ENCODE peak calls at places on chromosomes 7 and 10, in eight cellular contexts. Z is lower lobe of right lung, E is ovary, F is adrenal gland, D is dorsolateral prefrontal cortex, X is PC-9, J is heart left ventricle, R is OCI-LY7. N is an unnamed sample.

GRCh38 chr10:86956841-86957448 is 470 bp downstream of the MMRN2 start:
- DNase-seq in Z (peak; percentile 16), E (no peak), F (no peak), D (no peak), X (no peak), J (peak; percentile 21), R (no peak), N (no peak)

GRCh38 chr7:74097937-74098614 is 14.5 kb downstream of the LIMK1 start:
- DNase-seq in Z (no peak), E (no peak), F (peak; percentile 87), D (no peak), X (peak; percentile 51), J (no peak), R (no peak), N (no peak)

GRCh38 chr7:138825049-138825721 is 27.2 kb upstream of the ATP6V0A4 start:
- DNase-seq in Z (no peak), E (no peak), F (no peak), D (no peak), X (no peak), J (no peak), R (no peak), N (no peak)

GRCh38 chr7:22896917-22897316 is 74.3 kb upstream of the TOMM7 start:
- DNase-seq in Z (no peak), E (no peak), F (no peak), D (no peak), X (no peak), J (no peak), R (no peak), N (no peak)

GRCh38 chr7:121383235-121383634 is 12.9 kb downstream of the FAM3C start:
- DNase-seq in Z (no peak), E (no peak), F (no peak), D (no peak), X (no peak), J (no peak), R (no peak), N (no peak)

GRCh38 chr10:91347529-91347928 is 62.6 kb upstream of the HECTD2 start:
- DNase-seq in Z (no peak), E (no peak), F (no peak), D (no peak), X (no peak), J (no peak), R (no peak), N (no peak)

GRCh38 chr7:85405503-85405902 is 218.6 kb upstream of the SEMA3D start:
- DNase-seq in Z (no peak), E (no peak), F (no peak), D (no peak), X (no peak), J (no peak), R (no peak), N (no peak)

GRCh38 chr10:102509387-102509786 is 5.6 kb downstream of the SUFU start:
- DNase-seq in Z (no peak), E (no peak), F (no peak), D (no peak), X (peak; percentile 25), J (no peak), R (no peak), N (no peak)

GRCh38 chr10:86349474-86349873 is 17.1 kb downstream of the GRID1 start:
- DNase-seq in Z (peak; percentile 10), E (no peak), F (no peak), D (no peak), X (no peak), J (no peak), R (peak; percentile 78), N (peak; percentile 33)

GRCh38 chr7:145169908-145170307 is 334.1 kb upstream of the TPK1 start:
- DNase-seq in Z (no peak), E (no peak), F (no peak), D (no peak), X (no peak), J (no peak), R (peak; percentile 18), N (no peak)

GRCh38 chr7:69833964-69834363 is 235.7 kb downstream of the AUTS2 start:
- DNase-seq in Z (no peak), E (no peak), F (no peak), D (no peak), X (no peak), J (no peak), R (no peak), N (no peak)

GRCh38 chr10:70508912-70509366 is 30.4 kb downstream of the PALD1 start:
- DNase-seq in Z (peak; percentile 56), E (no peak), F (peak; percentile 64), D (peak; percentile 49), X (peak; percentile 8), J (peak; percentile 80), R (peak; percentile 83), N (no peak)

GRCh38 chr10:44703241-44704155 is 207.6 kb upstream of the TMEM72 start:
- DNase-seq in Z (no peak), E (no peak), F (no peak), D (no peak), X (no peak), J (no peak), R (no peak), N (no peak)

GRCh38 chr7:77759294-77759889 is 38.8 kb downstream of the TMEM60 start:
- DNase-seq in Z (no peak), E (peak; percentile 52), F (peak; percentile 53), D (peak; percentile 58), X (peak; percentile 55), J (no peak), R (peak; percentile 76), N (peak; percentile 46)

GRCh38 chr7:154902600-154903082 is 100.3 kb downstream of the PAXIP1 start:
- DNase-seq in Z (no peak), E (no peak), F (no peak), D (peak; percentile 53), X (no peak), J (no peak), R (no peak), N (no peak)

GRCh38 chr7:128017460-128017859 is 13.8 kb downstream of the LRRC4 start:
- DNase-seq in Z (no peak), E (no peak), F (no peak), D (no peak), X (no peak), J (no peak), R (no peak), N (no peak)

GRCh38 chr7:41148521-41148951 is 554.4 kb downstream of the INHBA start:
- DNase-seq in Z (no peak), E (no peak), F (no peak), D (no peak), X (peak; percentile 34), J (no peak), R (no peak), N (no peak)

GRCh38 chr10:31149835-31150512 is 118.3 kb upstream of the ZNF438 start:
- DNase-seq in Z (no peak), E (no peak), F (no peak), D (no peak), X (no peak), J (no peak), R (no peak), N (no peak)

DNA sequence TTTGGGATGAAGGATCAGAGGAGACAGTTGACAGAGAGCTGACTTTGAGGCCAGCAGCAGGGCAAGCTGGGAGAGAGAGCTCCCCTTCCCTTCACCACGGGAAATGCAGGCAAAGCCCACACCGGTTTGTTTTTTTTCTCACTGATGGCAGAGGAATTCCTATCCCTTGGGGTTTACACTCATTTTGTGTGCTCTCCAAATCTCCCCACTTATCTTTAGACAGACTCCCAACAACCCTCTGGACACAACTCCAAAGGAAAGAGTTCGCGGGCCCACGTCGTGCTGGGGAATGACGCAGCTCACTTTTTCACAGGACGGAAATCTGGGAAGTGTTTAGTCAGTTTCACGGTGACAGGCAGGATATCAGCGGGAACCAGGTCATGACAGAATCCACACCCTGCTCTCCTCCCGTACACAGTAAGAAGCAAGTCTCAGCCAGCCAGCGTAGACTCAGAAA is 68.3 kb upstream of the FAM171A1 start:
- DNase-seq in Z (no peak), E (peak; percentile 60), F (peak; percentile 64), D (no peak), X (no peak), J (peak; percentile 53), R (no peak), N (no peak)
- TF ChIP-seq CTCF in Z (peak; percentile 40), E (peak; percentile 35), F (no peak), D (no peak), X (no peak), J (peak; percentile 48), R (no peak), N (peak; percentile 58)

GRCh38 chr10:124916585-124917167 is 25.2 kb upstream of the ZRANB1 start:
- DNase-seq in Z (peak; percentile 99), E (peak; percentile 99), F (peak; percentile 99), D (peak; percentile 92), X (peak; percentile 92), J (peak; percentile 99), R (peak; percentile 97), N (peak; percentile 96)
- TF ChIP-seq CTCF in Z (no peak), E (peak; percentile 23), F (no peak), D (peak; percentile 45), X (no peak), J (peak; percentile 5), R (no peak), N (no peak)

DNA sequence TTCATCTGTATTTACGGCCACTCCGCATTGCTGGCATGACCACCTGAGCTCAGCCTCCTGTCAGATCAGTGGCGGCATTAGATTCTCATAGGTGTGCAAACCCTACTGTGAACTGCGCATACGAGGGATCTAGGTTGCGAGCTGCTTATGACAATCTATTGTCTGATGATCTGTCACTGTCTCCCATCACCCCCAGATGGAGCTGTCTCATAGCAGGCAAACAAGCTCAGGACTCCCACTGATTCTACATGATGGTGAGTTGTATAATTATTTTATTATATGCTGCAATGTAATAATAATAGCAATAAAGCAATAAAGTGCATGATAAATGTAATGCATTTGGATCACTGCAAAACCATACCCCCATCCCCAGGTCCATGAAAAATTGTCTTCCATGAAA is 1172.9 kb upstream of the AUTS2 start:
- DNase-seq in Z (no peak), E (no peak), F (no peak), D (no peak), X (no peak), J (no peak), R (peak; percentile 7), N (no peak)
- TF ChIP-seq CTCF in Z (no peak), E (no peak), F (no peak), D (peak; percentile 29), X (peak; percentile 41), J (peak; percentile 29), R (peak; percentile 58), N (no peak)

GRCh38 chr7:100148225-100148558 is 526 bp upstream of the LAMTOR4 start:
- DNase-seq in Z (no peak), E (no peak), F (no peak), D (no peak), X (no peak), J (no peak), R (no peak), N (no peak)

GRCh38 chr7:100147278-100147677 is 1.4 kb upstream of the LAMTOR4 start:
- DNase-seq in Z (no peak), E (no peak), F (no peak), D (no peak), X (no peak), J (no peak), R (no peak), N (no peak)

GRCh38 chr7:100152937-100153666 is 4.4 kb downstream of the LAMTOR4 start:
- DNase-seq in Z (no peak), E (no peak), F (no peak), D (no peak), X (no peak), J (no peak), R (no peak), N (no peak)

GRCh38 chr7:100152404-100152803 is 3.7 kb downstream of the LAMTOR4 start:
- DNase-seq in Z (no peak), E (no peak), F (no peak), D (no peak), X (no peak), J (no peak), R (peak; percentile 51), N (no peak)

GRCh38 chr7:100148559-100149328 is at the start of gene LAMTOR4:
- DNase-seq in Z (peak; percentile 99), E (peak; percentile 99), F (peak; percentile 99), D (peak; percentile 100), X (peak; percentile 99), J (peak; percentile 100), R (peak; percentile 100), N (peak; percentile 95)
- TF ChIP-seq CTCF in Z (no peak), E (no peak), F (no peak), D (peak; percentile 30), X (no peak), J (no peak), R (no peak), N (peak; percentile 18)